ENCODE peak calls at places on chromosomes 3 and 15, in six cellular contexts. G is fibroblast of lung; P is naive thymus-derived CD4-positive, alpha-beta T cell; N is DMS153; J is NCI-H1694; I is prostate gland. T is an unnamed sample.

GRCh38 chr3:184005981-184006507 is 11.6 kb downstream of the ABCC5 start:
- DNase-seq in G (peak; percentile 64), P (no peak), N (peak; percentile 96), J (peak; percentile 41), I (peak; percentile 93), T (peak; percentile 82)

GRCh38 chr3:25563601-25564000 is 101.1 kb downstream of the TOP2B start:
- DNase-seq in G (peak; percentile 62), P (no peak), N (no peak), J (no peak), I (no peak), T (no peak)

GRCh38 chr15:33621156-33621555 is 310.4 kb downstream of the RYR3 start:
- DNase-seq in G (no peak), P (no peak), N (no peak), J (no peak), I (no peak), T (no peak)

GRCh38 chr15:29050870-29051269 is 165.1 kb downstream of the APBA2 start:
- DNase-seq in G (peak; percentile 54), P (no peak), N (no peak), J (no peak), I (no peak), T (no peak)

GRCh38 chr15:75947117-75947516 is 43.4 kb downstream of the FBXO22 start:
- DNase-seq in G (peak; percentile 86), P (no peak), N (no peak), J (no peak), I (no peak), T (no peak)

GRCh38 chr3:110381992-110382391 is 689.6 kb upstream of the NECTIN3 start:
- DNase-seq in G (no peak), P (no peak), N (peak; percentile 10), J (no peak), I (no peak), T (no peak)

GRCh38 chr15:67199391-67199790 is 55.1 kb downstream of the AAGAB start:
- DNase-seq in G (peak; percentile 66), P (no peak), N (no peak), J (no peak), I (no peak), T (no peak)

GRCh38 chr15:61079529-61079928 is 149.6 kb downstream of the RORA start:
- DNase-seq in G (no peak), P (no peak), N (no peak), J (no peak), I (no peak), T (no peak)

GRCh38 chr15:71447328-71448250 is 332.3 kb downstream of the THSD4 start:
- DNase-seq in G (peak; percentile 71), P (no peak), N (no peak), J (no peak), I (peak; percentile 83), T (no peak)

GRCh38 chr3:167491626-167492025 is 17.8 kb upstream of the SERPINI2 start:
- DNase-seq in G (no peak), P (no peak), N (no peak), J (no peak), I (no peak), T (no peak)

GRCh38 chr3:124952456-124952855 is 17.9 kb upstream of the MUC13 start:
- DNase-seq in G (no peak), P (no peak), N (no peak), J (no peak), I (no peak), T (no peak)

GRCh38 chr3:107962946-107963345 is 127.9 kb downstream of the CD47 start:
- DNase-seq in G (peak; percentile 60), P (no peak), N (peak; percentile 43), J (no peak), I (no peak), T (no peak)

GRCh38 chr3:42803800-42804112 is 534 bp downstream of the HIGD1A start:
- DNase-seq in G (peak; percentile 29), P (no peak), N (no peak), J (no peak), I (no peak), T (peak; percentile 49)

GRCh38 chr3:81451611-81452010 is 309.8 kb downstream of the GBE1 start:
- DNase-seq in G (peak; percentile 74), P (no peak), N (no peak), J (no peak), I (no peak), T (no peak)

GRCh38 chr3:152400912-152401311 is 132.2 kb downstream of the MBNL1 start:
- DNase-seq in G (peak; percentile 89), P (no peak), N (no peak), J (no peak), I (no peak), T (no peak)

GRCh38 chr15:30984542-30984941 is 6.9 kb downstream of the MTMR10 start:
- DNase-seq in G (no peak), P (no peak), N (no peak), J (no peak), I (peak; percentile 9), T (no peak)

GRCh38 chr3:52280046-52280445 is 1.6 kb upstream of the WDR82 start:
- DNase-seq in G (peak; percentile 59), P (no peak), N (peak; percentile 11), J (no peak), I (no peak), T (no peak)

GRCh38 chr15:89787946-89788345 is 11.8 kb downstream of the MESP2 start:
- DNase-seq in G (no peak), P (no peak), N (no peak), J (no peak), I (no peak), T (no peak)

GRCh38 chr15:83845230-83845629 is 191.3 kb downstream of the ADAMTSL3 start:
- DNase-seq in G (peak; percentile 83), P (no peak), N (no peak), J (no peak), I (no peak), T (no peak)

GRCh38 chr3:149609595-149609994 is 48.2 kb downstream of the WWTR1 start:
- DNase-seq in G (no peak), P (no peak), N (no peak), J (no peak), I (no peak), T (no peak)

GRCh38 chr3:55906896-55907295 is 419.8 kb upstream of the WNT5A start:
- DNase-seq in G (peak; percentile 29), P (no peak), N (no peak), J (no peak), I (no peak), T (no peak)

GRCh38 chr3:62676686-62677271 is 198.4 kb downstream of the CADPS start:
- DNase-seq in G (no peak), P (no peak), N (no peak), J (no peak), I (no peak), T (no peak)

GRCh38 chr15:84638103-84638502 is 16.0 kb downstream of the WDR73 start:
- DNase-seq in G (peak; percentile 20), P (no peak), N (no peak), J (no peak), I (no peak), T (no peak)

GRCh38 chr3:188326111-188326510 is 172.2 kb downstream of the LPP start:
- DNase-seq in G (peak; percentile 34), P (no peak), N (no peak), J (no peak), I (no peak), T (no peak)

GRCh38 chr15:92979011-92979701 is 79.0 kb downstream of the CHD2 start:
- DNase-seq in G (peak; percentile 67), P (no peak), N (no peak), J (no peak), I (no peak), T (no peak)

GRCh38 chr15:41804920-41805666 is 22.8 kb upstream of the JMJD7 start:
- DNase-seq in G (no peak), P (no peak), N (no peak), J (no peak), I (no peak), T (no peak)

GRCh38 chr3:104870276-104870675 is 496.4 kb upstream of the ALCAM start:
- DNase-seq in G (no peak), P (no peak), N (no peak), J (no peak), I (no peak), T (no peak)

GRCh38 chr3:130800829-130801228 is 54.2 kb upstream of the PIK3R4 start:
- DNase-seq in G (peak; percentile 11), P (no peak), N (no peak), J (no peak), I (peak; percentile 46), T (no peak)

GRCh38 chr3:45124379-45124778 is 21.8 kb downstream of the CDCP1 start:
- DNase-seq in G (peak; percentile 98), P (no peak), N (no peak), J (no peak), I (no peak), T (no peak)

GRCh38 chr15:57777034-57777433 is 70.5 kb downstream of the POLR2M start:
- DNase-seq in G (no peak), P (peak; percentile 2), N (no peak), J (no peak), I (no peak), T (no peak)

GRCh38 chr3:30292192-30292893 is 314.1 kb upstream of the TGFBR2 start:
- DNase-seq in G (peak; percentile 82), P (no peak), N (no peak), J (no peak), I (no peak), T (no peak)

GRCh38 chr15:38084289-38084688 is 149.8 kb downstream of the TMCO5A start:
- DNase-seq in G (peak; percentile 77), P (no peak), N (no peak), J (no peak), I (no peak), T (peak; percentile 17)

GRCh38 chr3:196938124-196938523 is 4.2 kb downstream of the NCBP2 start:
- DNase-seq in G (no peak), P (no peak), N (no peak), J (no peak), I (no peak), T (no peak)

GRCh38 chr3:93843981-93844380 is 129.7 kb downstream of the PROS1 start:
- DNase-seq in G (peak; percentile 92), P (no peak), N (no peak), J (no peak), I (no peak), T (no peak)

GRCh38 chr15:99909914-99910313 is 176.7 kb upstream of the LYSMD4 start:
- DNase-seq in G (no peak), P (no peak), N (no peak), J (no peak), I (no peak), T (no peak)

GRCh38 chr15:66838671-66839239 is 136.7 kb downstream of the SMAD6 start:
- DNase-seq in G (peak; percentile 52), P (no peak), N (no peak), J (no peak), I (no peak), T (no peak)

GRCh38 chr15:43880406-43881184 is 53.8 kb downstream of the WDR76 start:
- DNase-seq in G (peak; percentile 25), P (no peak), N (no peak), J (no peak), I (no peak), T (no peak)

GRCh38 chr3:96863129-96863740 is 48.8 kb downstream of the EPHA6 start:
- DNase-seq in G (peak; percentile 10), P (no peak), N (peak; percentile 16), J (peak; percentile 4), I (peak; percentile 27), T (peak; percentile 39)

GRCh38 chr3:111903067-111903511 is 44.0 kb downstream of the PHLDB2 start:
- DNase-seq in G (peak; percentile 95), P (no peak), N (no peak), J (no peak), I (no peak), T (no peak)

GRCh38 chr15:92693922-92694331 is 38.4 kb upstream of the FAM174B start:
- DNase-seq in G (peak; percentile 3), P (no peak), N (no peak), J (peak; percentile 4), I (no peak), T (no peak)